ENCODE peak calls at places on chromosomes 11 and 22, in seven cellular contexts. Q, I, H, J, T, M and K are unnamed samples.

GRCh38 chr11:26442131-26442530 is 110.2 kb downstream of the ANO3 start:
- ATAC-seq in J (no peak), H (no peak), I (no peak), M (no peak), Q (no peak), T (no peak), K (no peak)

GRCh38 chr11:117172678-117173421 is 5.7 kb upstream of the SIDT2 start:
- ATAC-seq in I (no peak), J (no peak), T (peak; percentile 70), Q (peak; percentile 36), M (no peak), H (peak; percentile 36), K (no peak)

GRCh38 chr22:23219317-23219716 is 39.0 kb downstream of the BCR start:
- ATAC-seq in H (no peak), M (no peak), Q (no peak), J (no peak), T (no peak), I (no peak), K (no peak)

GRCh38 chr22:31230155-31230870 is 18.2 kb downstream of the LIMK2 start:
- ATAC-seq in T (peak; percentile 70), J (no peak), M (no peak), Q (peak; percentile 55), I (peak; percentile 83), H (peak; percentile 59), K (peak; percentile 81)

GRCh38 chr11:128483211-128483788 is 104.1 kb downstream of the ETS1 start:
- ATAC-seq in I (peak; percentile 84), M (no peak), T (peak; percentile 43), Q (no peak), H (no peak), J (no peak), K (no peak)

GRCh38 chr22:42446151-42446550 is 13.9 kb upstream of the NFAM1 start:
- ATAC-seq in H (no peak), Q (no peak), M (no peak), T (no peak), I (no peak), J (no peak), K (no peak)

GRCh38 chr22:39381009-39381755 is 18.4 kb upstream of the TAB1 start:
- ATAC-seq in M (no peak), Q (no peak), I (no peak), T (no peak), J (no peak), H (no peak), K (no peak)

GRCh38 chr11:128921790-128922189 is 20.9 kb downstream of the TP53AIP1 start:
- ATAC-seq in H (no peak), T (no peak), Q (no peak), I (no peak), M (no peak), J (no peak), K (no peak)

GRCh38 chr22:30159082-30159481 is 78.8 kb downstream of the HORMAD2 start:
- ATAC-seq in T (no peak), M (no peak), I (no peak), H (no peak), Q (no peak), J (no peak), K (no peak)

GRCh38 chr22:20536590-20537324 is 29.3 kb downstream of the MED15 start:
- ATAC-seq in M (no peak), H (peak; percentile 63), Q (no peak), I (no peak), J (no peak), T (no peak), K (no peak)

GRCh38 chr11:18705651-18706281 is 7.2 kb downstream of the TMEM86A start:
- ATAC-seq in I (no peak), H (peak; percentile 54), T (peak; percentile 64), Q (peak; percentile 67), M (no peak), J (no peak), K (peak; percentile 68)

GRCh38 chr11:22807855-22808558 is 21.6 kb downstream of the SVIP start:
- ATAC-seq in M (no peak), T (peak; percentile 62), I (peak; percentile 93), Q (peak; percentile 47), J (no peak), H (peak; percentile 59), K (no peak)

GRCh38 chr11:64676253-64676615 is 46.8 kb downstream of the NRXN2 start:
- ATAC-seq in I (peak; percentile 12), M (no peak), Q (no peak), H (no peak), T (no peak), J (no peak), K (no peak)

GRCh38 chr11:121467965-121468364 is 15.2 kb upstream of the SORL1-AS1 start:
- ATAC-seq in Q (no peak), J (no peak), T (no peak), H (no peak), I (peak; percentile 65), M (no peak), K (no peak)

GRCh38 chr11:67119577-67120391 is 721 bp downstream of the KDM2A start:
- ATAC-seq in M (peak; percentile 73), H (no peak), T (peak; percentile 1), I (peak; percentile 10), J (peak; percentile 50), Q (peak; percentile 18), K (peak; percentile 16)
- TF ChIP-seq POLR2A in M (no peak), H (no peak), T (no peak), I (peak; percentile 17), J (no peak), Q (no peak), K (no peak)

GRCh38 chr11:46617451-46618314 is at the start of gene ATG13:
- ATAC-seq in T (peak; percentile 89), J (peak; percentile 80), M (peak; percentile 87), I (peak; percentile 79), H (peak; percentile 89), Q (peak; percentile 83), K (peak; percentile 89)

GRCh38 chr11:46616551-46617450 is at the start of gene HARBI1:
- ATAC-seq in M (peak; percentile 98), I (peak; percentile 98), J (peak; percentile 95), Q (peak; percentile 97), H (peak; percentile 99), T (peak; percentile 99), K (peak; percentile 99)

GRCh38 chr11:46615756-46616155 is 1.3 kb downstream of the HARBI1 start:
- ATAC-seq in I (no peak), T (no peak), H (no peak), J (no peak), M (no peak), Q (no peak), K (no peak)

DNA sequence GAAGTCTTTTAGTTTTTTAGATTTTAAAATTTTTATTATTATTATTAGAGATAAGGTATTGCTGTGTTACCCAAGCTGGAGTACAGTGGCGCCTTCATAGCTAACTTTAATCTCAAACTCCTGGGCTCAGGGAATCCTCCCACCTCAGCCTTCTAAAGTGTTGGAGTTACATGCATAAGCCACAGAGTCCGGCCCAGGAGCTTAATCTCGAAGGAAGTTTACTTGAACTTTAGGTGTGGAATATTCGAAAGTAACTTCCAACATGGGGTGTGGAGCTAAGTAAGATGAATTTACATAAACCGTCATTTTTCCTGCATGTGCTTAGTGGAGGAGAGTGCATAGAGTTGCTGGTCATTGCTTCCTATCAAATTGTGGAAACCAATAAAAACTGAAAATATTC is 1.4 kb downstream of the ATG13 start:
- ATAC-seq in M (no peak), H (no peak), I (no peak), J (no peak), T (no peak), Q (no peak), K (no peak)
- H3K4me3 ChIP-seq in M (peak overlapping the region; percentile 96), H (peak overlapping the region; percentile 96), I (peak overlapping the region; percentile 72), J (no peak overlapping the region), T (no peak overlapping the region), Q (no peak overlapping the region), K (no peak overlapping the region)

GRCh38 chr11:62847767-62848314 is 8.5 kb upstream of the WDR74 start:
- ATAC-seq in Q (no peak), M (no peak), H (no peak), T (no peak), J (no peak), I (no peak), K (no peak)
- TF ChIP-seq POLR2A in Q (no peak), M (no peak), H (no peak), T (no peak), J (no peak), I (no peak), K (no peak)

GRCh38 chr11:96085349-96085910 is 161.5 kb upstream of the MTMR2 start:
- ATAC-seq in T (no peak), H (no peak), M (no peak), Q (no peak), J (no peak), I (no peak), K (no peak)
- H3K4me3 ChIP-seq in T (no peak overlapping the region), H (no peak overlapping the region), M (no peak overlapping the region), Q (no peak overlapping the region), J (no peak overlapping the region), I (no peak overlapping the region), K (no peak overlapping the region)

GRCh38 chr11:75565221-75565814 is 3.3 kb downstream of the SERPINH1 start:
- ATAC-seq in J (no peak), T (no peak), M (no peak), H (peak; percentile 32), I (no peak), Q (no peak), K (peak; percentile 44)

GRCh38 chr11:75562836-75563484 is 907 bp downstream of the SERPINH1 start:
- ATAC-seq in H (peak; percentile 19), T (peak; percentile 27), J (peak; percentile 57), M (peak; percentile 5), I (no peak), Q (peak; percentile 17), K (no peak)

GRCh38 chr11:75562048-75562835 is at the start of gene SERPINH1:
- ATAC-seq in J (peak; percentile 88), Q (peak; percentile 89), M (peak; percentile 89), H (peak; percentile 80), T (peak; percentile 84), I (peak; percentile 95), K (peak; percentile 83)

GRCh38 chr11:75563501-75563977 is 1.5 kb downstream of the SERPINH1 start:
- ATAC-seq in M (no peak), I (no peak), H (no peak), J (no peak), T (no peak), Q (no peak), K (no peak)

DNA sequence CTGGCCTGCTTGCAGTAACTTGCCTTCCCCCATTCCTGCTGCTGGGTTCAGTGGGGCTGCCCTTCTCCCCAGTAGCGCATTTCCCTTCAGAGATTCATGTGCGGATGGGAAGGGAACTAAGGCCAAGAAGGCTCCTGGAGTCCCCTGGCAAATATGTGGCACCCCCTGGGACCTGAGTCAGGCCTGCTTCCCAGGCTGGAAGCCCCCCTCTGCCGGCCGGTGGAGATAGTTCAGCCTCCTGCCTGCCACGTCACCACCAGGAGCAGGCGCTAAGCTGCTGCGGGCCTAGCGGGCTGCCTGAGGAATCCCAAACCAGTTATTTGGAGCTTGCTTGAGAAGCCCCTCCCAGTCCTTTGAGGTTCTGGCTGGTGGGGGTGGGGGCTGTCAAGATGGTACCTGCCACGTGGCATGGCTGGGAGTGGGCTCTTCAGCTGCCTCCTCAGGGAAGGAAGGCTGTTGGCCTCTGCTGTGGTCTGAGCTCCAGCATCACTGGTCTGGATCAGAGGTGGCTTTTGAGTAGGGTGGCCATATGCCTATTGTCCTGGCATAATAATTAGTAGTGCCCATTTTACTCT is 2.0 kb downstream of the SERPINH1 start:
- ATAC-seq in Q (no peak), T (no peak), J (no peak), H (peak; percentile 28), I (no peak), M (no peak), K (peak; percentile 36)
- TF ChIP-seq POLR2A in Q (no peak), T (no peak), J (no peak), H (no peak), I (no peak), M (no peak), K (no peak)